ENCODE peak calls at places on chromosomes 5 and 9, in five cellular contexts. V is CD4-positive, CD25-positive, alpha-beta regulatory T cell; L is RWPE2; T is tibial artery; S is DND-41. W is an unnamed sample. For H3K9me3, the result is how much of the 10 kb centered on the place peaks cover.

GRCh38 chr9:94210616-94211603 is 48.2 kb upstream of the ZNF169 start:
- DNase-seq in V (no peak), S (no peak), T (no peak), L (no peak), W (no peak)

GRCh38 chr9:6644346-6645152 is 980 bp downstream of the GLDC start:
- DNase-seq in V (peak), S (no peak), L (no peak), T (no peak), W (no peak)

GRCh38 chr9:126126807-126127206 is 199.8 kb upstream of the MVB12B start:
- DNase-seq in T (no peak), L (no peak), S (no peak), V (no peak), W (no peak)

GRCh38 chr9:115944166-115944948 is 209.2 kb upstream of the PAPPA start:
- DNase-seq in S (no peak), L (peak), V (peak), T (peak), W (no peak)

GRCh38 chr9:80061940-80062339 is 490.2 kb downstream of the TLE4 start:
- DNase-seq in L (no peak), V (no peak), S (no peak), T (peak), W (no peak)

GRCh38 chr9:128593039-128593438 is 40.7 kb downstream of the SPTAN1 start:
- DNase-seq in V (no peak), T (no peak), S (no peak), L (no peak), W (no peak)

GRCh38 chr9:76932778-76933177 is 26.9 kb upstream of the PRUNE2 start:
- DNase-seq in L (no peak), S (no peak), V (no peak), T (no peak), W (no peak)

GRCh38 chr5:160926428-160926827 is 74.4 kb upstream of the ATP10B start:
- DNase-seq in S (no peak), L (no peak), V (no peak), T (no peak), W (no peak)

GRCh38 chr9:76688471-76689238 is 75.6 kb upstream of the PCA3 start:
- DNase-seq in T (no peak), S (no peak), L (no peak), V (no peak), W (no peak)

DNA sequence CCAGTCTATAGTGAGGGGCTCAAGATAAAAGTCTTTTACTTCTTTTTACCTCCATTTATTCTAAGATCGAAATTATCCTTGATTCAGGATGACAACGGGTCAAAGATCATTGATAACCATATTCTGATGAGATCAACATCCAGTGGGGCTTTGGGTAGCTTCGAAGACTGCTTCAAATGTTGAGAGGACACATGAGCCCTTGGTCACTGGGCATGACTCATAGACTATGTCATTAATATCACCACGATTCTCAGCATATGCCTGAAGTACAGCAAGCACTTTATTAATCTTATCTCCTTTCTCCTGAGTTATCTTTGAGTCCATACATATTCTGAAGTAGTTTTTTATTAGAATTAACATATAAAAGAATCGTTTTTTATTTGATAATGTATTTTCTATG is 117.1 kb upstream of the DAB2 start:
- DNase-seq in V (no peak), S (no peak), T (no peak), L (no peak), W (no peak)
- H3K27ac ChIP-seq in V (no peak), S (no peak), T (no peak), L (no peak), W (no peak)

GRCh38 chr9:135648494-135649410 is 9.4 kb upstream of the GLT6D1 start:
- DNase-seq in T (no peak), L (no peak), S (no peak), V (no peak), W (no peak)
- H3K9me3 ChIP-seq in T (under half), L (under half), S (under half), V (under half), W (under half)

GRCh38 chr5:103541567-103541966 is 21.0 kb downstream of the NUDT12 start:
- DNase-seq in T (no peak), L (no peak), V (no peak), S (no peak), W (no peak)
- H3K27ac ChIP-seq in T (no peak), L (no peak), V (no peak), S (no peak), W (no peak)

DNA sequence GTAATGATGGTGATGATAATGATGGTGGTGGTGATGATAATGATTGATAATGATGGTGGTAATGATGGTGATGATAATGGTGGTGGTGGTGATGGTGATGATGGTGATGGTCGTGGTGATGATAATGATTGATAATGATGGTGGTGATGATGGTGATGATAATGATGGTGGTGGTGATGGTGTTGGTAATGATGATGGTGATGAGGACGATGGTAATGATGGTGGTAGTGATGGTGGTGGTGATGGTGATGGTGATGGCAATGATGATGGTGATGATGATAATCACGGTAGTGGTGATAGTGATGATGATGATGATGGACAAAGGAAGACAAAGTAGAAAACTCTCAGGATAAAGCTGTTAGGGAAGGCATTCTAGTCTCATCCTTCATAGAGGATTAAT is 310.5 kb downstream of the MSX2 start:
- DNase-seq in L (no peak), S (no peak), V (no peak), T (no peak), W (no peak)
- H3K9me3 ChIP-seq in L (under half), S (under half), V (under half), T (under half), W (under half)

GRCh38 chr5:180090769-180091546 is 19.4 kb upstream of the RNF130 start:
- DNase-seq in T (peak), S (no peak), L (no peak), V (no peak), W (no peak)
- H3K27ac ChIP-seq in T (peak), S (no peak), L (no peak), V (no peak), W (no peak)

DNA sequence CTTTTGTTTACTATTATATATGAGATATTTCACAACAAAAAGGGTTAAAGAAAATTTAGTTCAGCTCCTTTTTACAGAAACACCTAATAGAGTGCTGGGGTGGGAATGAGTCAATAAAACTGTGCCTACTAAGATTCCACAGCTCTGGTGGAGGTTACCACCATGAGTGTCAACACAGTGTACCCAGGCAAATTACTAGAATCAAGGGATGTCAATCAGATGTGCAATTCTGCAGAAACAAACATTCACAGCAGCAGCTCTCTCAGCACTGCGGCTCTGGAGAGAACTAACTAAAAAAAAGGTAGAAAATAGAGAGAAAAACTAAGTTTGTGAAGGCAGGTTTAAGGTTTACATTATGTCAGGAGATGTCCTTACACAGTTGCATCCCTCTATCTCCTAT is 1313.0 kb downstream of the MAT2B start:
- DNase-seq in S (no peak), L (no peak), T (no peak), V (no peak), W (no peak)
- H3K9me3 ChIP-seq in S (under half), L (under half), T (under half), V (under half), W (under half)